ENCODE peak calls at places on chromosomes 16 and 17, in four cellular contexts. X is B cell, W is RWPE1, L is cardiac fibroblast. K is an unnamed sample.

GRCh38 chr17:81909966-81910839 is 996 bp downstream of the PCYT2 start:
- DNase-seq in W (no peak), L (no peak), X (no peak), K (no peak)

GRCh38 chr16:68902376-68903345 is 59.3 kb downstream of the TANGO6 start:
- DNase-seq in W (peak), L (peak), X (no peak), K (peak)

GRCh38 chr17:28421775-28422305 is 15.8 kb upstream of the SLC46A1 start:
- DNase-seq in W (no peak), X (no peak), L (no peak), K (no peak)

GRCh38 chr16:995087-995486 is 13.5 kb downstream of the SOX8 start:
- DNase-seq in W (no peak), L (peak), X (no peak), K (peak)

GRCh38 chr16:87445486-87445885 is 47.3 kb downstream of the ZCCHC14 start:
- DNase-seq in X (no peak), L (no peak), W (no peak), K (no peak)

GRCh38 chr17:45759761-45760160 is 24.4 kb upstream of the CRHR1 start:
- DNase-seq in X (no peak), W (no peak), L (no peak), K (no peak)

GRCh38 chr16:4692460-4693295 is 684 bp upstream of the NUDT16L1 start:
- DNase-seq in L (no peak), W (no peak), X (peak), K (peak)

GRCh38 chr17:63140255-63140654 is 174.2 kb downstream of the TANC2 start:
- DNase-seq in L (peak), W (no peak), X (peak), K (no peak)

GRCh38 chr17:34252138-34252889 is 2.8 kb upstream of the CCL2 start:
- DNase-seq in X (no peak), L (peak), W (peak), K (peak)

GRCh38 chr17:71709974-71710373 is 410.8 kb upstream of the SOX9 start:
- DNase-seq in W (no peak), L (no peak), X (no peak), K (no peak)

GRCh38 chr17:16872836-16873653 is 98.9 kb downstream of the TNFRSF13B start:
- DNase-seq in W (peak), X (no peak), L (peak), K (peak)

GRCh38 chr16:49592507-49593422 is 219.2 kb downstream of the C16orf78 start:
- DNase-seq in X (no peak), W (peak), L (peak), K (no peak)

GRCh38 chr17:2171725-2172446 is 117.0 kb downstream of the HIC1 start:
- DNase-seq in L (peak), W (no peak), X (no peak), K (peak)

GRCh38 chr16:59108374-59108773 is 374.3 kb upstream of the GOT2 start:
- DNase-seq in W (no peak), X (no peak), L (no peak), K (no peak)

GRCh38 chr16:939311-939710 is 31.5 kb downstream of the LMF1 start:
- DNase-seq in X (no peak), W (no peak), L (no peak), K (no peak)

GRCh38 chr16:48049832-48050231 is 106.0 kb downstream of the ABCC12 start:
- DNase-seq in L (no peak), W (no peak), X (no peak), K (no peak)

GRCh38 chr16:59905628-59906027 is 1171.5 kb upstream of the GOT2 start:
- DNase-seq in W (peak), X (no peak), L (peak), K (peak)

GRCh38 chr16:50245417-50246298 is 20.7 kb upstream of the ADCY7 start:
- DNase-seq in X (no peak), W (peak), L (peak), K (peak)

GRCh38 chr17:28760987-28761562 is 17.3 kb downstream of the TRAF4 start:
- DNase-seq in X (no peak), L (peak), W (no peak), K (peak)

GRCh38 chr16:16067127-16067526 is 117.7 kb downstream of the ABCC1 start:
- DNase-seq in W (no peak), L (no peak), X (no peak), K (no peak)

GRCh38 chr17:63827801-63828221 is 348 bp upstream of the FTSJ3 start:
- DNase-seq in X (no peak), L (peak), W (no peak), K (no peak)

GRCh38 chr16:80174416-80174815 is 366.4 kb upstream of the DYNLRB2 start:
- DNase-seq in W (peak), L (peak), X (no peak), K (peak)

GRCh38 chr17:73072254-73072962 is 20.1 kb downstream of the SLC39A11 start:
- DNase-seq in X (no peak), W (no peak), L (no peak), K (no peak)

GRCh38 chr16:12214509-12214908 is 238.0 kb downstream of the SNX29 start:
- DNase-seq in W (no peak), X (no peak), L (no peak), K (no peak)

GRCh38 chr16:11236855-11237254 is 19.1 kb downstream of the SOCS1 start:
- DNase-seq in L (no peak), W (no peak), X (no peak), K (no peak)

GRCh38 chr17:43356450-43356849 is 42.3 kb upstream of the ARL4D start:
- DNase-seq in X (no peak), L (no peak), W (no peak), K (peak)

GRCh38 chr17:4823373-4824089 is 9.6 kb upstream of the MINK1 start:
- DNase-seq in W (no peak), L (no peak), X (no peak), K (no peak)

GRCh38 chr16:50674831-50675230 is 6.3 kb downstream of the SNX20 start:
- DNase-seq in X (no peak), W (no peak), L (no peak), K (no peak)

GRCh38 chr16:71555230-71555891 is 21.5 kb downstream of the TAT start:
- DNase-seq in W (no peak), L (peak), X (no peak), K (peak)

GRCh38 chr17:21292867-21293845 is 8.6 kb downstream of the MAP2K3 start:
- DNase-seq in L (no peak), X (no peak), W (no peak), K (no peak)

GRCh38 chr17:44655983-44656700 is at the start of gene MEIOC:
- DNase-seq in L (no peak), X (peak), W (peak), K (peak)

GRCh38 chr16:85078952-85079351 is 33.3 kb downstream of the CIBAR2 start:
- DNase-seq in L (no peak), X (no peak), W (no peak), K (no peak)

GRCh38 chr17:29116652-29117439 is 63.4 kb downstream of the MYO18A start:
- DNase-seq in W (peak), L (peak), X (peak), K (peak)

GRCh38 chr16:20799599-20799998 is 6.7 kb downstream of the ERI2 start:
- DNase-seq in L (peak), W (no peak), X (no peak), K (peak)

GRCh38 chr16:85616608-85617311 is 3.6 kb downstream of the GSE1 start:
- DNase-seq in W (no peak), X (peak), L (no peak), K (no peak)

GRCh38 chr17:42180922-42181850 is at the start of gene KCNH4:
- DNase-seq in L (peak), X (peak), W (peak), K (peak)

GRCh38 chr17:39754161-39754957 is 16.6 kb downstream of the GRB7 start:
- DNase-seq in L (peak), X (peak), W (peak), K (peak)
- TF ChIP-seq CTCF in L (peak), X (peak), W (peak), K (peak)

GRCh38 chr17:7048968-7049367 is 5.1 kb upstream of the SLC16A11 start:
- DNase-seq in X (no peak), L (peak), W (no peak), K (no peak)

GRCh38 chr17:7043544-7044268 is at the start of gene SLC16A11:
- DNase-seq in X (peak), W (no peak), L (peak), K (no peak)

GRCh38 chr17:7047566-7047965 is 3.7 kb upstream of the SLC16A11 start:
- DNase-seq in W (no peak), X (no peak), L (peak), K (no peak)

GRCh38 chr17:7045492-7046126 is 1.7 kb upstream of the SLC16A11 start:
- DNase-seq in W (peak), X (peak), L (peak), K (peak)

DNA sequence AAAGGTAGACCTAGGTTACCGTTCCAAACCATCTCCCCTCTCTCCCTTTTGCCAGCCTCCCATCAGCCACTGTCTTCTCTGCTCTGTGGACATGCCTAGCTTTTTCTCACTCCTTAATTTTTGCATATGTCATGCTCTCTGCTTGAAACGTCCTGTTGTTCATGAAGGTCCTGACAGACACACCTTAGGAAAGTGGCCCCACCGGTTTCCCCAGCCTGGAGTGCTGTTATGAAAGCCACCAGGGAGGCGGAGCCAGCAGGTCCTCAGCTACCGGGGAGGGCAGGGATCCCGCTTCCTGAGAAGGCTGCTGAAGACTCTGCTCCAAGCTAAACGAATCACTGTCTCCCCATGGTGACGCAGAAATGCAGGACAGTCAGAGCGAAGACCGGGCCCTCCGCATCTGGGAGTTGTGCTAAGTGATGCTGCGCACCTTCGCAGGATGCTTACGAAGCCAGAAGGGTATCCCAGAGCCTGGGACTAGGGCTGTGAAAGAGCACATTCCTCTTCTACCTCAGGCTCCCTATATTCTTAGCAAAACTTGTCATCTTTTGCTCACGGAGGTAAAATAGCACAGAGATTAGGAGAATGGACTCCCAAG is 2.3 kb upstream of the SLC16A11 start:
- DNase-seq in W (peak), X (peak), L (no peak), K (peak)
- TF ChIP-seq CTCF in W (peak), X (peak), L (no peak), K (no peak)

DNA sequence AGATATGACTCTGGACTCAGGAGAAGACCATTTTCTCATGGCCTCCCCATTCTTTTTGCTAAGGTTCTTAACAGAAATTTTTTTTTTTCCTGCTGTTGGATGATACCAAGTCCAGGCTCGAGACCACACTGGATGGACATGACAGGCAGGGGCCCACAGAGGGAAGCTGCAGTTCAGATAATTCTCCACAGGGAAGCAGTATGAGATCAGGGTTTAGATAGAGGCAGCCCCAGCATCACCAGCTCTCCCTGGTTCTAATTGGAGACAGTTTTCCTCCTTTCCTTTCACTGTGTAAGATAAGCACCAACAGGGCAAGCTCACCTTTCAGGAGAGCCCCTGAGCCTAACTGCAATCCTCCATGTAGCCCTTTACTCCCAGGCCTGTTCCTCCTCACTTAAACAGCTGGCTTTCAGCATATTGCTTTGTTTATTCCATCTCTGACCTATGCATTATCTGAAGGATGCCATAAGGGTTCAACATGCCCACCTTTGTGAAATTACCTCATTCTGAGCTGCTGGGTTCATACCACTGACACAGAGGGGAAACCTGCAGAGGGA is 108.1 kb downstream of the SNX11 start:
- DNase-seq in W (peak), L (peak), X (no peak), K (peak)
- TF ChIP-seq CTCF in W (peak), L (peak), X (no peak), K (peak)

DNA sequence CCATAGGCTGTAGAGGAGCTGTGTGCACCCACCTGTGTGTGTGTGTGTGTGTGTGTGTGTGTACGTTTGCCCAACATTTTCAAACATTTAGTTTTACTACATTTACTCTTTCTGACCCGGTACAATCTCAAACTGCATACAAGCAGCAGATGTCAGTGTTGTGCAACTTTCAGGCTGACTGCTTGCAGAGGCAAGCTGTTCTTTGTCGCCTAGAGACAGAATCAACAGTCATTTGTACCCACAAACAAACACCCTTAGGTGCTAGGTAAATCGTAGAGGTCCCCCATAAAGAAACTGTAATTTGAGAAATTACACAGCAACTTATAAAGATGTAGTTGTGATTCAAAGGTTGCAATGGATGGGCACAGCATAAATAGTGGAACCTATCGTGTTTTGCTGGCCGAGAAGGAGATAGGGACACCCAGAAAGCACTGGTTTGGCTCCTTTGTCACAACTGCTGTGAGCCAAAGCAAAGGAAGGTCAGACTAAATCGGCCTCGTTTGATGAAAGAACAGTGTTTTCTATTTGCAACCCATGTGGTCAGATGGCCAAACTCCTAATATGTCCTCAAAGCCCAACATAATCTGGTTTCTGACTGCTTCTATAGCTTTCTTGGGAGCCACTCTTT is 478.4 kb downstream of the TOX3 start:
- DNase-seq in X (no peak), L (peak), W (peak), K (peak)
- TF ChIP-seq CTCF in X (no peak), L (no peak), W (peak), K (peak)

K was measured in epithelial cell of esophagus.